ENCODE peak calls at places on chromosomes 2 and 18, in seven cellular contexts. R, C, H, Y, B, F and N are unnamed samples.

GRCh38 chr2:62304429-62305417 is 108.8 kb downstream of the B3GNT2 start:
- DNase-seq in B (peak), F (peak), Y (peak), H (no peak), C (peak), R (peak), N (peak)

GRCh38 chr2:153354406-153354805 is 124.2 kb downstream of the RPRM start:
- DNase-seq in C (no peak), Y (no peak), B (no peak), H (no peak), F (no peak), R (no peak), N (no peak)

GRCh38 chr2:27860111-27860510 is 30.1 kb downstream of the RBKS start:
- DNase-seq in Y (peak), H (no peak), R (no peak), C (peak), F (no peak), B (peak), N (peak)

GRCh38 chr2:167183916-167184315 is 295.6 kb downstream of the XIRP2 start:
- DNase-seq in Y (no peak), H (no peak), C (no peak), B (no peak), R (no peak), F (no peak), N (no peak)

GRCh38 chr2:60453301-60453700 is 100.2 kb downstream of the BCL11A start:
- DNase-seq in R (no peak), C (no peak), Y (no peak), H (no peak), B (no peak), F (peak), N (no peak)

GRCh38 chr18:54191352-54191751 is 33.1 kb downstream of the MBD2 start:
- DNase-seq in Y (no peak), F (no peak), R (no peak), B (no peak), C (no peak), H (no peak), N (no peak)

GRCh38 chr2:202072226-202072625 is 829 bp upstream of the KIAA2012 start:
- DNase-seq in F (peak), Y (no peak), R (no peak), H (no peak), C (no peak), B (no peak), N (no peak)

GRCh38 chr2:71524476-71524875 is 71.1 kb downstream of the DYSF start:
- DNase-seq in B (no peak), C (no peak), F (no peak), R (no peak), Y (no peak), H (no peak), N (no peak)

GRCh38 chr2:160402498-160402897 is 91.1 kb downstream of the RBMS1 start:
- DNase-seq in F (no peak), C (peak), Y (no peak), R (no peak), B (no peak), H (no peak), N (no peak)

GRCh38 chr18:70462078-70462439 is 173.2 kb downstream of the SOCS6 start:
- DNase-seq in C (no peak), B (no peak), H (no peak), R (no peak), F (no peak), Y (no peak), N (no peak)

GRCh38 chr2:37005118-37005868 is 39.0 kb upstream of the STRN start:
- DNase-seq in B (peak), C (peak), Y (peak), R (peak), F (peak), H (no peak), N (no peak)
- TF ChIP-seq CTCF in B (peak), C (peak), Y (peak), R (peak), F (peak), H (peak), N (peak)

GRCh38 chr18:36492604-36493329 is 195.3 kb downstream of the FHOD3 start:
- DNase-seq in H (no peak), F (no peak), C (no peak), B (peak), Y (no peak), R (no peak), N (peak)
- TF ChIP-seq CTCF in H (no peak), F (no peak), C (no peak), B (no peak), Y (no peak), R (no peak), N (peak)

GRCh38 chr18:45850021-45850420 is 24.5 kb downstream of the SIGLEC15 start:
- DNase-seq in R (peak), F (no peak), B (peak), Y (peak), C (no peak), H (peak), N (peak)
- TF ChIP-seq CTCF in R (peak), F (peak), B (peak), Y (peak), C (peak), H (peak), N (peak)

DNA sequence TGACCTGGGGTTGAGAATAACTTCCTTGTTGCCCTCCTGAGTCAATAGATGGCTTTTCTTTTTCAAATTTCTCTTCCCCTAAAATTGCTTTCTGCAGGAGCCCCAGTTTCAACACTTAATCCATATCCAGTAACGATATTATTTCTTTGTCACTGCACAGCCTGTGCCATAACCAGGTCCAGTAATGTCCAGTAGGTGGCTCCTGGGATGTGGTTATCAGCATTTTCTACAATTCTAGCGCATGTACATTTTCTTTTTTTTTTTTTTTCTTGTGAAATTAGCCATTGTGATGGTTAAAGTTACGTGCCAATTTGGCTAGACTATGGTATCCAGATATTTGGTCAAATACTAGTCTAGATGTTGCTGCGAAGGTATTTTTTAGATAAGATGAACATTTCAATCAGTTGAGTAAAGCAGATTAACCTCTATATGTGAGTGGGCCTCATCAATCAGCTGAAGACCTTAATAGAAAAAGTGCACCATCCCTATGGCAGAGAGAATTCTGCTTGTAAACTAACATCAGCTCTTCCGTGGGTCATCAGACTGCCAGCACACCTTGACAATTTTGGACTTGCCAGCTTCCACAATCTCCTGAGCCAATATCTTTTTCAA is 72.9 kb upstream of the SCG2 start:
- DNase-seq in Y (peak), C (peak), B (peak), R (no peak), H (peak), F (peak), N (peak)
- TF ChIP-seq CTCF in Y (peak), C (peak), B (peak), R (peak), H (peak), F (peak), N (peak)

GRCh38 chr2:142582317-142582716 is 295.1 kb upstream of the KYNU start:
- DNase-seq in Y (no peak), F (no peak), H (no peak), B (no peak), R (no peak), C (no peak), N (no peak)
- TF ChIP-seq CTCF in Y (no peak), F (peak), H (peak), B (no peak), R (no peak), C (no peak), N (no peak)